ENCODE peak calls at places on chromosomes 2 and 18, in eight cellular contexts. L, B, X, I, R, J, H and U are unnamed samples.

GRCh38 chr2:208025037-208025813 is at the start of gene PLEKHM3:
- DNase-seq in L (peak), B (peak), X (no peak), I (peak), R (peak), J (peak), H (peak), U (peak)

GRCh38 chr2:199988176-199988575 is 32.8 kb downstream of the MAIP1 start:
- DNase-seq in L (no peak), B (no peak), X (no peak), I (no peak), R (peak), J (no peak), H (peak), U (no peak)

GRCh38 chr2:163185160-163185559 is 346.6 kb upstream of the KCNH7 start:
- DNase-seq in L (no peak), B (no peak), X (no peak), I (no peak), R (no peak), J (no peak), H (no peak), U (no peak)

GRCh38 chr2:23452853-23453420 is 68.0 kb downstream of the KLHL29 start:
- DNase-seq in L (no peak), B (no peak), X (no peak), I (no peak), R (no peak), J (no peak), H (peak), U (peak)

GRCh38 chr2:196415384-196415783 is 224.1 kb upstream of the CCDC150 start:
- DNase-seq in L (no peak), B (no peak), X (no peak), I (no peak), R (no peak), J (no peak), H (no peak), U (no peak)

GRCh38 chr2:17591846-17592245 is 51.4 kb downstream of the VSNL1 start:
- DNase-seq in L (no peak), B (no peak), X (no peak), I (no peak), R (no peak), J (no peak), H (no peak), U (no peak)

GRCh38 chr18:6109743-6110142 is 214.4 kb upstream of the TMEM200C start:
- DNase-seq in L (no peak), B (no peak), X (no peak), I (no peak), R (no peak), J (no peak), H (no peak), U (no peak)

GRCh38 chr2:70937866-70938579 is 2.3 kb downstream of the ATP6V1B1 start:
- DNase-seq in L (no peak), B (no peak), X (no peak), I (no peak), R (no peak), J (no peak), H (no peak), U (no peak)

GRCh38 chr2:163471947-163472346 is 263.9 kb downstream of the FIGN start:
- DNase-seq in L (peak), B (peak), X (no peak), I (no peak), R (no peak), J (no peak), H (peak), U (no peak)

GRCh38 chr18:23283933-23284430 is 148.7 kb downstream of the CABLES1 start:
- DNase-seq in L (no peak), B (no peak), X (no peak), I (no peak), R (no peak), J (no peak), H (peak), U (peak)

GRCh38 chr2:128557069-128557468 is 238.4 kb upstream of the HS6ST1 start:
- DNase-seq in L (no peak), B (no peak), X (no peak), I (no peak), R (no peak), J (no peak), H (no peak), U (no peak)

GRCh38 chr18:32355896-32356295 is 114.8 kb downstream of the GAREM1 start:
- DNase-seq in L (no peak), B (no peak), X (no peak), I (no peak), R (no peak), J (no peak), H (peak), U (no peak)

GRCh38 chr2:80078290-80079036 is 226.1 kb downstream of the LRRTM1 start:
- DNase-seq in L (no peak), B (no peak), X (no peak), I (no peak), R (no peak), J (no peak), H (no peak), U (no peak)

GRCh38 chr18:35029103-35029502 is 12.1 kb upstream of the MAPRE2 start:
- DNase-seq in L (no peak), B (no peak), X (peak), I (no peak), R (no peak), J (no peak), H (peak), U (no peak)

GRCh38 chr2:84040281-84040680 is 418.8 kb downstream of the SUCLG1 start:
- DNase-seq in L (no peak), B (no peak), X (no peak), I (no peak), R (no peak), J (no peak), H (no peak), U (no peak)

GRCh38 chr2:10264506-10265327 is 38.0 kb upstream of the HPCAL1 start:
- DNase-seq in L (no peak), B (no peak), X (no peak), I (no peak), R (no peak), J (no peak), H (no peak), U (no peak)

GRCh38 chr2:85421706-85422457 is 3.4 kb downstream of the SH2D6 start:
- DNase-seq in L (no peak), B (no peak), X (no peak), I (no peak), R (no peak), J (no peak), H (no peak), U (no peak)

GRCh38 chr2:179224361-179224760 is 40.3 kb downstream of the SESTD1 start:
- DNase-seq in L (no peak), B (no peak), X (no peak), I (no peak), R (no peak), J (no peak), H (no peak), U (no peak)

GRCh38 chr2:72211777-72212515 is 64.3 kb upstream of the CYP26B1 start:
- DNase-seq in L (no peak), B (no peak), X (no peak), I (no peak), R (no peak), J (no peak), H (peak), U (no peak)

GRCh38 chr2:19785867-19786266 is 115.9 kb downstream of the TTC32 start:
- DNase-seq in L (no peak), B (no peak), X (no peak), I (no peak), R (no peak), J (no peak), H (no peak), U (no peak)

GRCh38 chr2:55555977-55556376 is 36.5 kb downstream of the CFAP36 start:
- DNase-seq in L (no peak), B (no peak), X (no peak), I (no peak), R (no peak), J (peak), H (no peak), U (no peak)

GRCh38 chr2:38384344-38384743 is 7.3 kb upstream of the ATL2 start:
- DNase-seq in L (no peak), B (no peak), X (no peak), I (no peak), R (no peak), J (no peak), H (no peak), U (no peak)

GRCh38 chr2:17976871-17977746 is 98.6 kb downstream of the KCNS3 start:
- DNase-seq in L (peak), B (no peak), X (peak), I (no peak), R (no peak), J (no peak), H (peak), U (no peak)

GRCh38 chr18:24136967-24137373 is 1.9 kb upstream of the CABYR start:
- DNase-seq in L (no peak), B (no peak), X (no peak), I (no peak), R (no peak), J (no peak), H (peak), U (no peak)

GRCh38 chr2:1882471-1882870 is 138.2 kb upstream of the PXDN start:
- DNase-seq in L (no peak), B (no peak), X (no peak), I (no peak), R (no peak), J (no peak), H (no peak), U (no peak)

GRCh38 chr18:58407263-58407648 is 221.6 kb downstream of the ALPK2 start:
- DNase-seq in L (no peak), B (no peak), X (no peak), I (no peak), R (no peak), J (no peak), H (no peak), U (no peak)

GRCh38 chr2:120108049-120108448 is 95.2 kb downstream of the EPB41L5 start:
- DNase-seq in L (peak), B (peak), X (peak), I (no peak), R (no peak), J (no peak), H (peak), U (no peak)

GRCh38 chr2:201432038-201432437 is 19.2 kb downstream of the TRAK2 start:
- DNase-seq in L (no peak), B (no peak), X (peak), I (no peak), R (no peak), J (no peak), H (peak), U (no peak)

GRCh38 chr2:151869296-151869695 is 41.1 kb upstream of the ARL5A start:
- DNase-seq in L (no peak), B (no peak), X (no peak), I (no peak), R (no peak), J (no peak), H (no peak), U (no peak)

GRCh38 chr2:204487447-204488229 is 57.6 kb upstream of the PARD3B start:
- DNase-seq in L (no peak), B (no peak), X (no peak), I (no peak), R (no peak), J (peak), H (peak), U (no peak)

GRCh38 chr2:239824866-239825704 is 200.1 kb downstream of the NDUFA10 start:
- DNase-seq in L (no peak), B (no peak), X (no peak), I (no peak), R (no peak), J (no peak), H (no peak), U (no peak)

GRCh38 chr2:161130354-161130753 is 29.9 kb upstream of the TANK start:
- DNase-seq in L (no peak), B (no peak), X (no peak), I (no peak), R (no peak), J (no peak), H (no peak), U (no peak)

GRCh38 chr2:200158586-200159365 is 147.7 kb upstream of the SPATS2L start:
- DNase-seq in L (no peak), B (no peak), X (no peak), I (no peak), R (no peak), J (no peak), H (no peak), U (no peak)

GRCh38 chr2:185127412-185127811 is 529.1 kb downstream of the ZNF804A start:
- DNase-seq in L (no peak), B (no peak), X (no peak), I (no peak), R (no peak), J (no peak), H (no peak), U (no peak)

GRCh38 chr2:231191896-231192872 is 6.2 kb upstream of the ARMC9 start:
- DNase-seq in L (peak), B (no peak), X (no peak), I (no peak), R (peak), J (peak), H (peak), U (no peak)

GRCh38 chr2:175143191-175143590 is 24.8 kb downstream of the ATF2 start:
- DNase-seq in L (no peak), B (no peak), X (no peak), I (no peak), R (no peak), J (no peak), H (no peak), U (no peak)

GRCh38 chr2:144320491-144320890 is 199.4 kb downstream of the ZEB2 start:
- DNase-seq in L (peak), B (no peak), X (no peak), I (peak), R (no peak), J (no peak), H (peak), U (peak)